ENCODE peak calls at places on chromosomes 2 and 18, in nine cellular contexts. One of them, this sample, is unnamed.

GRCh38 chr18:48718251-48718959 is 179.6 kb downstream of the CTIF start:
- DNase-seq in BJ: no peak
- DNase-seq in astrocyte of the cerebellum: no peak
- DNase-seq in MM.1S: no peak
- DNase-seq in cardiac fibroblast: no peak
- DNase-seq in OCI-LY7: no peak
- DNase-seq in GM20000: no peak
- DNase-seq in astrocyte of the spinal cord: no peak
- DNase-seq in WERI-Rb-1: no peak
- DNase-seq in this sample: no peak

GRCh38 chr2:47389692-47390091 is 13.3 kb upstream of the MSH2 start:
- DNase-seq in BJ: no peak
- DNase-seq in astrocyte of the spinal cord: no peak
- DNase-seq in WERI-Rb-1: no peak
- DNase-seq in OCI-LY7: no peak
- DNase-seq in GM20000: no peak
- DNase-seq in MM.1S: no peak
- DNase-seq in cardiac fibroblast: no peak
- DNase-seq in astrocyte of the cerebellum: no peak
- DNase-seq in this sample: no peak

GRCh38 chr2:168964251-168964807 is 63.2 kb downstream of the G6PC2 start:
- DNase-seq in BJ: no peak
- DNase-seq in cardiac fibroblast: no peak
- DNase-seq in astrocyte of the cerebellum: no peak
- DNase-seq in OCI-LY7: no peak
- DNase-seq in WERI-Rb-1: no peak
- DNase-seq in astrocyte of the spinal cord: peak; percentile 21
- DNase-seq in GM20000: no peak
- DNase-seq in MM.1S: no peak
- DNase-seq in this sample: no peak

GRCh38 chr2:166388488-166389070 is 12.8 kb upstream of the SCN9A start:
- DNase-seq in BJ: no peak
- DNase-seq in WERI-Rb-1: no peak
- DNase-seq in OCI-LY7: no peak
- DNase-seq in GM20000: no peak
- DNase-seq in cardiac fibroblast: peak; percentile 41
- DNase-seq in MM.1S: no peak
- DNase-seq in astrocyte of the spinal cord: no peak
- DNase-seq in astrocyte of the cerebellum: no peak
- DNase-seq in this sample: no peak

GRCh38 chr2:217789003-217789735 is 213.6 kb downstream of the TNS1 start:
- DNase-seq in MM.1S: peak; percentile 59
- DNase-seq in astrocyte of the cerebellum: peak; percentile 35
- DNase-seq in cardiac fibroblast: peak; percentile 79
- DNase-seq in WERI-Rb-1: peak; percentile 79
- DNase-seq in BJ: no peak
- DNase-seq in GM20000: peak; percentile 84
- DNase-seq in OCI-LY7: peak; percentile 49
- DNase-seq in astrocyte of the spinal cord: peak; percentile 64
- DNase-seq in this sample: peak; percentile 79

GRCh38 chr2:73033142-73033765 is 38.3 kb downstream of the SFXN5 start:
- DNase-seq in GM20000: no peak
- DNase-seq in BJ: no peak
- DNase-seq in MM.1S: no peak
- DNase-seq in cardiac fibroblast: no peak
- DNase-seq in astrocyte of the cerebellum: no peak
- DNase-seq in astrocyte of the spinal cord: no peak
- DNase-seq in WERI-Rb-1: no peak
- DNase-seq in OCI-LY7: no peak
- DNase-seq in this sample: no peak

GRCh38 chr18:10928971-10929373 is 220.4 kb downstream of the PIEZO2 start:
- DNase-seq in cardiac fibroblast: no peak
- DNase-seq in BJ: no peak
- DNase-seq in astrocyte of the cerebellum: peak; percentile 85
- DNase-seq in MM.1S: peak; percentile 16
- DNase-seq in OCI-LY7: peak; percentile 16
- DNase-seq in WERI-Rb-1: no peak
- DNase-seq in astrocyte of the spinal cord: peak; percentile 86
- DNase-seq in GM20000: peak; percentile 68
- DNase-seq in this sample: peak; percentile 74

GRCh38 chr2:60961457-60961856 is 56.1 kb upstream of the PEX13 start:
- DNase-seq in BJ: peak; percentile 27
- DNase-seq in GM20000: no peak
- DNase-seq in cardiac fibroblast: peak; percentile 55
- DNase-seq in MM.1S: no peak
- DNase-seq in OCI-LY7: no peak
- DNase-seq in WERI-Rb-1: no peak
- DNase-seq in astrocyte of the cerebellum: no peak
- DNase-seq in astrocyte of the spinal cord: peak; percentile 28
- DNase-seq in this sample: no peak

GRCh38 chr2:226409134-226409533 is 390.5 kb downstream of the IRS1 start:
- DNase-seq in BJ: no peak
- DNase-seq in WERI-Rb-1: no peak
- DNase-seq in GM20000: no peak
- DNase-seq in cardiac fibroblast: no peak
- DNase-seq in OCI-LY7: no peak
- DNase-seq in astrocyte of the cerebellum: no peak
- DNase-seq in astrocyte of the spinal cord: no peak
- DNase-seq in MM.1S: no peak
- DNase-seq in this sample: no peak

GRCh38 chr2:11343626-11344341 is 652 bp downstream of the ROCK2 start:
- DNase-seq in cardiac fibroblast: peak; percentile 32
- DNase-seq in astrocyte of the spinal cord: peak; percentile 27
- DNase-seq in GM20000: peak; percentile 67
- DNase-seq in BJ: no peak
- DNase-seq in astrocyte of the cerebellum: no peak
- DNase-seq in WERI-Rb-1: peak; percentile 75
- DNase-seq in OCI-LY7: peak; percentile 62
- DNase-seq in MM.1S: peak; percentile 37
- DNase-seq in this sample: peak; percentile 61

GRCh38 chr2:209005371-209005770 is 418.5 kb upstream of the MAP2 start:
- DNase-seq in WERI-Rb-1: no peak
- DNase-seq in BJ: no peak
- DNase-seq in GM20000: no peak
- DNase-seq in astrocyte of the spinal cord: no peak
- DNase-seq in cardiac fibroblast: no peak
- DNase-seq in OCI-LY7: no peak
- DNase-seq in astrocyte of the cerebellum: no peak
- DNase-seq in MM.1S: no peak
- DNase-seq in this sample: no peak

GRCh38 chr2:181130686-181131085 is 150.3 kb downstream of the UBE2E3 start:
- DNase-seq in GM20000: no peak
- DNase-seq in BJ: no peak
- DNase-seq in WERI-Rb-1: no peak
- DNase-seq in astrocyte of the cerebellum: no peak
- DNase-seq in cardiac fibroblast: peak; percentile 54
- DNase-seq in astrocyte of the spinal cord: no peak
- DNase-seq in MM.1S: no peak
- DNase-seq in OCI-LY7: no peak
- DNase-seq in this sample: no peak

GRCh38 chr2:4269885-4270284 is 566.5 kb downstream of the DCDC2C start:
- DNase-seq in BJ: no peak
- DNase-seq in WERI-Rb-1: no peak
- DNase-seq in OCI-LY7: no peak
- DNase-seq in GM20000: no peak
- DNase-seq in astrocyte of the spinal cord: no peak
- DNase-seq in cardiac fibroblast: no peak
- DNase-seq in astrocyte of the cerebellum: no peak
- DNase-seq in MM.1S: no peak
- DNase-seq in this sample: no peak

GRCh38 chr2:217069263-217070042 is 209.6 kb upstream of the TNP1 start:
- DNase-seq in OCI-LY7: no peak
- DNase-seq in GM20000: no peak
- DNase-seq in cardiac fibroblast: no peak
- DNase-seq in astrocyte of the cerebellum: no peak
- DNase-seq in BJ: no peak
- DNase-seq in WERI-Rb-1: no peak
- DNase-seq in MM.1S: no peak
- DNase-seq in astrocyte of the spinal cord: no peak
- DNase-seq in this sample: no peak

GRCh38 chr2:144519934-144520717 is at the start of gene ZEB2:
- DNase-seq in MM.1S: no peak
- DNase-seq in BJ: peak; percentile 44
- DNase-seq in OCI-LY7: peak; percentile 81
- DNase-seq in WERI-Rb-1: peak; percentile 68
- DNase-seq in astrocyte of the cerebellum: peak; percentile 81
- DNase-seq in GM20000: peak; percentile 57
- DNase-seq in astrocyte of the spinal cord: peak; percentile 88
- DNase-seq in cardiac fibroblast: peak; percentile 96
- DNase-seq in this sample: no peak

GRCh38 chr2:169711751-169712509 is 17.7 kb downstream of the PHOSPHO2 start:
- DNase-seq in MM.1S: no peak
- DNase-seq in BJ: no peak
- DNase-seq in astrocyte of the spinal cord: no peak
- DNase-seq in OCI-LY7: peak; percentile 53
- DNase-seq in GM20000: no peak
- DNase-seq in cardiac fibroblast: no peak
- DNase-seq in WERI-Rb-1: no peak
- DNase-seq in astrocyte of the cerebellum: no peak
- DNase-seq in this sample: no peak

GRCh38 chr18:66734451-66734850 is 130.6 kb upstream of the CDH19 start:
- DNase-seq in WERI-Rb-1: no peak
- DNase-seq in cardiac fibroblast: no peak
- DNase-seq in GM20000: no peak
- DNase-seq in astrocyte of the cerebellum: no peak
- DNase-seq in BJ: no peak
- DNase-seq in MM.1S: no peak
- DNase-seq in OCI-LY7: no peak
- DNase-seq in astrocyte of the spinal cord: peak; percentile 5
- DNase-seq in this sample: no peak

GRCh38 chr2:101622633-101623521 is 74.6 kb upstream of the MAP4K4 start:
- DNase-seq in cardiac fibroblast: no peak
- DNase-seq in BJ: no peak
- DNase-seq in OCI-LY7: no peak
- DNase-seq in WERI-Rb-1: no peak
- DNase-seq in MM.1S: no peak
- DNase-seq in GM20000: peak; percentile 68
- DNase-seq in astrocyte of the cerebellum: no peak
- DNase-seq in astrocyte of the spinal cord: no peak
- DNase-seq in this sample: peak; percentile 79

GRCh38 chr18:46718501-46719341 is 38.1 kb downstream of the ST8SIA5 start:
- DNase-seq in WERI-Rb-1: no peak
- DNase-seq in GM20000: no peak
- DNase-seq in BJ: peak; percentile 67
- DNase-seq in cardiac fibroblast: peak; percentile 21
- DNase-seq in MM.1S: no peak
- DNase-seq in astrocyte of the spinal cord: peak; percentile 87
- DNase-seq in astrocyte of the cerebellum: peak; percentile 76
- DNase-seq in OCI-LY7: no peak
- DNase-seq in this sample: no peak

GRCh38 chr2:45992021-45992745 is 305.0 kb upstream of the EPAS1 start:
- DNase-seq in astrocyte of the cerebellum: peak; percentile 82
- DNase-seq in OCI-LY7: no peak
- DNase-seq in BJ: peak; percentile 67
- DNase-seq in WERI-Rb-1: no peak
- DNase-seq in GM20000: no peak
- DNase-seq in cardiac fibroblast: peak; percentile 88
- DNase-seq in astrocyte of the spinal cord: peak; percentile 75
- DNase-seq in MM.1S: no peak
- DNase-seq in this sample: no peak

GRCh38 chr2:104944495-104944894 is 90.6 kb downstream of the POU3F3 start:
- DNase-seq in WERI-Rb-1: no peak
- DNase-seq in GM20000: no peak
- DNase-seq in astrocyte of the cerebellum: peak; percentile 44
- DNase-seq in OCI-LY7: peak; percentile 16
- DNase-seq in astrocyte of the spinal cord: peak; percentile 46
- DNase-seq in MM.1S: no peak
- DNase-seq in BJ: no peak
- DNase-seq in cardiac fibroblast: no peak
- DNase-seq in this sample: no peak
- TF ChIP-seq CTCF in WERI-Rb-1: peak; percentile 29
- TF ChIP-seq CTCF in GM20000: no peak
- TF ChIP-seq CTCF in astrocyte of the cerebellum: peak; percentile 72
- TF ChIP-seq CTCF in OCI-LY7: peak; percentile 67
- TF ChIP-seq CTCF in astrocyte of the spinal cord: peak; percentile 55
- TF ChIP-seq CTCF in MM.1S: no peak
- TF ChIP-seq CTCF in BJ: peak; percentile 16
- TF ChIP-seq CTCF in cardiac fibroblast: no peak
- TF ChIP-seq CTCF in this sample: peak; percentile 38

GRCh38 chr2:35428548-35428947 is 927.0 kb upstream of the CRIM1 start:
- DNase-seq in OCI-LY7: peak; percentile 32
- DNase-seq in MM.1S: peak; percentile 62
- DNase-seq in astrocyte of the cerebellum: peak; percentile 8
- DNase-seq in WERI-Rb-1: peak; percentile 76
- DNase-seq in astrocyte of the spinal cord: peak; percentile 7
- DNase-seq in GM20000: peak; percentile 25
- DNase-seq in cardiac fibroblast: peak; percentile 1
- DNase-seq in BJ: no peak
- DNase-seq in this sample: no peak
- TF ChIP-seq CTCF in OCI-LY7: peak; percentile 82
- TF ChIP-seq CTCF in MM.1S: peak; percentile 66
- TF ChIP-seq CTCF in astrocyte of the cerebellum: peak; percentile 43
- TF ChIP-seq CTCF in WERI-Rb-1: peak; percentile 86
- TF ChIP-seq CTCF in astrocyte of the spinal cord: peak; percentile 43
- TF ChIP-seq CTCF in GM20000: peak; percentile 31
- TF ChIP-seq CTCF in cardiac fibroblast: peak; percentile 36
- TF ChIP-seq CTCF in BJ: peak; percentile 19
- TF ChIP-seq CTCF in this sample: peak; percentile 66

DNA sequence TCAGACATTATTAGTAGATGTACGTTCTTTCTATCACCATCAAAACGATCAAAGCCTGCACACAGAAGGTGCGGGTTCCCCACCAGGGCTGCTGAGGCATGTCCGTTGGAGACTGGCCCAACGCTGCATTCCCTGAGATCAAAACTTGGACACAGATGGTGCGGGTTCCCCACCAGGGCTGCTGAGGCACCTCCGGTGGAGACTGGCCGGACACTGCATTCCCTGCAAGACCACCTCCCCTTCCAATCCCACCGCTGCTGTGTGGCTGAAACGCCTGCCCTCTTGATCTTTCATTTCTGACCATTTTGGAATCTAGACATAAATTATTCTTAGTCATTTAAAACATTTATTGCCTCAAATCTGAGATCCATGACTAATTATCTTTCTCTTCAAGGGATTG is 254.2 kb upstream of the SALL3 start:
- DNase-seq in astrocyte of the cerebellum: no peak
- DNase-seq in OCI-LY7: no peak
- DNase-seq in MM.1S: no peak
- DNase-seq in cardiac fibroblast: no peak
- DNase-seq in astrocyte of the spinal cord: no peak
- DNase-seq in GM20000: no peak
- DNase-seq in WERI-Rb-1: peak; percentile 3
- DNase-seq in BJ: no peak
- DNase-seq in this sample: no peak
- TF ChIP-seq CTCF in astrocyte of the cerebellum: no peak
- TF ChIP-seq CTCF in OCI-LY7: no peak
- TF ChIP-seq CTCF in MM.1S: no peak
- TF ChIP-seq CTCF in cardiac fibroblast: no peak
- TF ChIP-seq CTCF in astrocyte of the spinal cord: no peak
- TF ChIP-seq CTCF in GM20000: no peak
- TF ChIP-seq CTCF in WERI-Rb-1: no peak
- TF ChIP-seq CTCF in BJ: no peak
- TF ChIP-seq CTCF in this sample: no peak

GRCh38 chr2:74261204-74261864 is 62.9 kb downstream of the MTHFD2 start:
- DNase-seq in cardiac fibroblast: peak; percentile 57
- DNase-seq in astrocyte of the spinal cord: peak; percentile 12
- DNase-seq in astrocyte of the cerebellum: no peak
- DNase-seq in MM.1S: no peak
- DNase-seq in GM20000: no peak
- DNase-seq in WERI-Rb-1: peak; percentile 60
- DNase-seq in OCI-LY7: no peak
- DNase-seq in BJ: no peak
- DNase-seq in this sample: no peak
- TF ChIP-seq CTCF in cardiac fibroblast: peak; percentile 29
- TF ChIP-seq CTCF in astrocyte of the spinal cord: peak; percentile 44
- TF ChIP-seq CTCF in astrocyte of the cerebellum: peak; percentile 47
- TF ChIP-seq CTCF in MM.1S: no peak
- TF ChIP-seq CTCF in GM20000: no peak
- TF ChIP-seq CTCF in WERI-Rb-1: peak; percentile 68
- TF ChIP-seq CTCF in OCI-LY7: peak; percentile 36
- TF ChIP-seq CTCF in BJ: peak; percentile 64
- TF ChIP-seq CTCF in this sample: peak; percentile 13